ENCODE peak calls at places on chromosomes 4 and X, in four cellular contexts. T, U, Z and J are unnamed samples.

GRCh38 chr4:152697284-152698011 is 17.7 kb upstream of the TMEM154 start:
- DNase-seq in T (no peak), Z (peak), U (peak), J (peak)

GRCh38 chr4:40662962-40663604 is 33.4 kb upstream of the RBM47 start:
- DNase-seq in U (peak), T (no peak), Z (peak), J (peak)

GRCh38 chr4:72507167-72507566 is 61.9 kb downstream of the ADAMTS3 start:
- DNase-seq in U (no peak), T (no peak), Z (no peak), J (no peak)

GRCh38 chrX:150362599-150363481 is at the start of gene MAMLD1:
- DNase-seq in T (peak), Z (peak), U (peak), J (peak)

GRCh38 chr4:26124753-26125236 is 196.0 kb upstream of the RBPJ start:
- DNase-seq in U (no peak), Z (peak), T (no peak), J (no peak)

GRCh38 chr4:94650690-94651089 is 107.1 kb upstream of the BMPR1B start:
- DNase-seq in U (no peak), T (no peak), Z (no peak), J (no peak)

GRCh38 chr4:183342541-183343533 is 20.6 kb upstream of the CLDN24 start:
- DNase-seq in U (no peak), T (no peak), Z (no peak), J (no peak)

GRCh38 chrX:122238801-122239200 is 945.3 kb upstream of the GRIA3 start:
- DNase-seq in T (no peak), U (no peak), Z (peak), J (peak)

GRCh38 chr4:106268731-106269272 is 47.2 kb downstream of the TBCK start:
- DNase-seq in U (no peak), Z (no peak), T (no peak), J (no peak)

GRCh38 chr4:37762294-37763163 is 64.0 kb upstream of the PGM2 start:
- DNase-seq in Z (peak), U (peak), T (peak), J (peak)

GRCh38 chr4:25069014-25069413 is 38.3 kb upstream of the LGI2 start:
- DNase-seq in Z (peak), T (no peak), U (no peak), J (no peak)